ENCODE peak calls at places on chromosomes 11 and 22, in eight cellular contexts. M, O, G, N, V, T, P and J are unnamed samples.

GRCh38 chr11:106794058-106794457 is 224.2 kb downstream of the GUCY1A2 start:
- DNase-seq in M (no peak), O (no peak), G (no peak), N (no peak), V (no peak), T (no peak), P (no peak), J (no peak)

GRCh38 chr22:23285734-23286133 is 105.4 kb downstream of the BCR start:
- DNase-seq in M (no peak), O (no peak), G (no peak), N (peak), V (no peak), T (no peak), P (no peak), J (no peak)

GRCh38 chr11:70502677-70503076 is 104.3 kb downstream of the CTTN start:
- DNase-seq in M (no peak), O (no peak), G (no peak), N (peak), V (no peak), T (no peak), P (no peak), J (no peak)

GRCh38 chr11:63816732-63817131 is 3.5 kb downstream of the SPINDOC start:
- DNase-seq in M (no peak), O (no peak), G (no peak), N (no peak), V (no peak), T (no peak), P (no peak), J (no peak)

GRCh38 chr22:22810018-22810427 is 77.6 kb upstream of the IGLL5 start:
- DNase-seq in M (peak), O (peak), G (peak), N (peak), V (peak), T (no peak), P (peak), J (peak)

GRCh38 chr11:95165638-95166037 is 65.4 kb downstream of the SESN3 start:
- DNase-seq in M (no peak), O (no peak), G (no peak), N (no peak), V (no peak), T (no peak), P (no peak), J (no peak)

GRCh38 chr11:22976146-22976545 is 115.9 kb upstream of the CCDC179 start:
- DNase-seq in M (no peak), O (peak), G (no peak), N (no peak), V (no peak), T (no peak), P (no peak), J (no peak)

GRCh38 chr11:2474059-2474901 is 29.5 kb downstream of the KCNQ1 start:
- DNase-seq in M (peak), O (no peak), G (no peak), N (no peak), V (no peak), T (no peak), P (no peak), J (no peak)

GRCh38 chr11:95068549-95068948 is 1.8 kb downstream of the SRSF8 start:
- DNase-seq in M (peak), O (peak), G (peak), N (peak), V (peak), T (peak), P (peak), J (peak)

GRCh38 chr22:44181033-44181911 is 547 bp downstream of the PARVG start:
- DNase-seq in M (peak), O (peak), G (peak), N (peak), V (peak), T (no peak), P (peak), J (peak)

GRCh38 chr11:15969281-15969680 is 387.1 kb downstream of the SOX6 start:
- DNase-seq in M (peak), O (no peak), G (no peak), N (no peak), V (no peak), T (no peak), P (no peak), J (peak)

GRCh38 chr11:82864268-82864667 is 36.0 kb downstream of the PRCP start:
- DNase-seq in M (peak), O (peak), G (no peak), N (peak), V (peak), T (peak), P (no peak), J (peak)

GRCh38 chr22:30457964-30458363 is 13.9 kb downstream of the SEC14L3 start:
- DNase-seq in M (no peak), O (no peak), G (no peak), N (no peak), V (no peak), T (peak), P (no peak), J (peak)

GRCh38 chr11:93526691-93527583 is 16.3 kb downstream of the SMCO4 start:
- DNase-seq in M (no peak), O (no peak), G (no peak), N (no peak), V (peak), T (no peak), P (no peak), J (no peak)

GRCh38 chr22:40890881-40891280 is 29.0 kb upstream of the DNAJB7 start:
- DNase-seq in M (no peak), O (no peak), G (no peak), N (no peak), V (no peak), T (no peak), P (no peak), J (no peak)

GRCh38 chr22:19629720-19630419 is 84.4 kb upstream of the SEPTIN5 start:
- DNase-seq in M (peak), O (peak), G (peak), N (peak), V (peak), T (peak), P (peak), J (peak)